ENCODE peak calls at places on chromosomes 13 and 19, in six cellular contexts. H, B, T, E, I and S are unnamed samples.
A peak's percentile ranks its signal among the peaks of the same experiment; 100 is the strongest.

GRCh38 chr13:105990256-105990958 is 545.1 kb downstream of the EFNB2 start:
- DNase-seq in H (no peak), B (peak; percentile 61), T (no peak), E (no peak), I (no peak), S (no peak)

GRCh38 chr19:54388001-54388802 is 23.5 kb upstream of the LAIR1 start:
- DNase-seq in H (no peak), B (peak; percentile 5), T (no peak), E (no peak), I (no peak), S (no peak)

GRCh38 chr13:40971321-40971720 is 47.8 kb downstream of the ELF1 start:
- DNase-seq in H (no peak), B (no peak), T (no peak), E (no peak), I (no peak), S (no peak)

GRCh38 chr19:49133621-49134454 is 14.5 kb downstream of the PPFIA3 start:
- DNase-seq in H (peak; percentile 58), B (peak; percentile 70), T (no peak), E (peak; percentile 88), I (peak; percentile 56), S (peak; percentile 64)

GRCh38 chr19:31350693-31351211 is 1.5 kb upstream of the TSHZ3 start:
- DNase-seq in H (peak; percentile 45), B (peak; percentile 50), T (no peak), E (peak; percentile 89), I (no peak), S (peak; percentile 48)

GRCh38 chr13:113622791-113623490 is 35.1 kb downstream of the ATP4B start:
- DNase-seq in H (no peak), B (no peak), T (no peak), E (peak; percentile 73), I (no peak), S (no peak)

GRCh38 chr13:46749951-46750350 is 47.0 kb downstream of the ESD start:
- DNase-seq in H (no peak), B (peak; percentile 39), T (no peak), E (no peak), I (no peak), S (no peak)

GRCh38 chr13:112825071-112825470 is 135.2 kb downstream of the ATP11A start:
- DNase-seq in H (no peak), B (no peak), T (no peak), E (peak; percentile 31), I (no peak), S (no peak)

GRCh38 chr19:13155472-13156284 is 5.5 kb downstream of the IER2 start:
- DNase-seq in H (peak; percentile 86), B (peak; percentile 84), T (no peak), E (peak; percentile 94), I (peak; percentile 77), S (peak; percentile 82)